ENCODE peak calls at places on chromosomes 6 and 20, in six cellular contexts. V is MM.1S, B is HCT116, F is neural progenitor cell, P is OCI-LY7, L is GM23248. D is an unnamed sample.

GRCh38 chr6:122640377-122640776 is 30.2 kb downstream of the PKIB start:
- DNase-seq in V (no peak), B (no peak), F (no peak), P (no peak), L (no peak), D (no peak)

GRCh38 chr6:144036064-144036873 is 28.2 kb upstream of the PLAGL1 start:
- DNase-seq in V (no peak), B (no peak), F (peak; percentile 57), P (no peak), L (peak; percentile 74), D (peak; percentile 23)

GRCh38 chr6:142925575-142926110 is 19.3 kb downstream of the HIVEP2 start:
- DNase-seq in V (no peak), B (no peak), F (no peak), P (no peak), L (peak; percentile 63), D (peak; percentile 8)

GRCh38 chr6:12849420-12850200 is 133.0 kb downstream of the PHACTR1 start:
- DNase-seq in V (no peak), B (no peak), F (no peak), P (no peak), L (peak; percentile 60), D (no peak)

GRCh38 chr20:14919473-14920157 is 582.2 kb upstream of the FLRT3 start:
- DNase-seq in V (no peak), B (peak; percentile 6), F (peak; percentile 14), P (no peak), L (peak; percentile 19), D (peak; percentile 72)

GRCh38 chr6:108710560-108710959 is 137.7 kb upstream of the ARMC2 start:
- DNase-seq in V (no peak), B (no peak), F (no peak), P (no peak), L (no peak), D (no peak)

GRCh38 chr20:38125157-38126056 is 39.7 kb downstream of the TGM2 start:
- DNase-seq in V (no peak), B (no peak), F (no peak), P (no peak), L (no peak), D (no peak)

GRCh38 chr6:119985952-119986736 is 636.6 kb upstream of the MAN1A1 start:
- DNase-seq in V (no peak), B (no peak), F (no peak), P (no peak), L (no peak), D (no peak)

GRCh38 chr6:153145591-153145990 is 14.5 kb upstream of the RGS17 start:
- DNase-seq in V (peak; percentile 13), B (no peak), F (no peak), P (no peak), L (no peak), D (no peak)

GRCh38 chr6:44653761-44654218 is 266.3 kb downstream of the CDC5L start:
- DNase-seq in V (no peak), B (no peak), F (no peak), P (no peak), L (no peak), D (peak; percentile 29)

GRCh38 chr6:4287811-4288244 is 152.5 kb upstream of the ECI2 start:
- DNase-seq in V (no peak), B (no peak), F (peak; percentile 63), P (no peak), L (no peak), D (no peak)

GRCh38 chr6:10355115-10355702 is 59.7 kb downstream of the TFAP2A start:
- DNase-seq in V (no peak), B (no peak), F (no peak), P (no peak), L (peak; percentile 4), D (peak; percentile 20)

GRCh38 chr20:31536575-31536974 is 22.3 kb downstream of the HM13 start:
- DNase-seq in V (no peak), B (no peak), F (no peak), P (no peak), L (no peak), D (no peak)
- H3K4me1 ChIP-seq in V (peaks cover 6% of the 10 kb centered on the region), B (peaks cover 5% of the 10 kb centered on the region), F (no peaks in the 10 kb centered on the region), P (no peaks in the 10 kb centered on the region), L (peaks cover 18% of the 10 kb centered on the region), D (no peaks in the 10 kb centered on the region)

GRCh38 chr6:145562771-145563615 is 172.3 kb downstream of the EPM2A start:
- DNase-seq in V (no peak), B (no peak), F (no peak), P (no peak), L (peak; percentile 16), D (no peak)
- H2AFZ ChIP-seq in V (no peak overlapping the region), B (no peak overlapping the region), F (no peak overlapping the region), P (no peak overlapping the region), L (no peak overlapping the region), D (no peak overlapping the region)

GRCh38 chr6:30988209-30988825 is 4.8 kb downstream of the MUC21 start:
- DNase-seq in V (no peak), B (no peak), F (no peak), P (no peak), L (no peak), D (peak; percentile 26)

GRCh38 chr6:30987304-30987703 is 3.8 kb downstream of the MUC21 start:
- DNase-seq in V (no peak), B (no peak), F (no peak), P (no peak), L (no peak), D (no peak)

GRCh38 chr6:30985490-30985889 is 2.0 kb downstream of the MUC21 start:
- DNase-seq in V (no peak), B (no peak), F (no peak), P (no peak), L (no peak), D (no peak)

GRCh38 chr6:30990422-30991086 is 7.0 kb downstream of the MUC21 start:
- DNase-seq in V (peak; percentile 79), B (no peak), F (no peak), P (peak; percentile 14), L (no peak), D (no peak)
- TF ChIP-seq EZH2phosphoT487 in V (no peak), B (no peak), F (no peak), P (no peak), L (no peak), D (no peak)

GRCh38 chr6:25359191-25359861 is 80.2 kb downstream of the CARMIL1 start:
- DNase-seq in V (no peak), B (no peak), F (peak; percentile 29), P (no peak), L (peak; percentile 88), D (no peak)
- H3K4me1 ChIP-seq in V (peaks cover 18% of the 10 kb centered on the region), B (peaks cover 21% of the 10 kb centered on the region), F (peaks cover 20% of the 10 kb centered on the region), P (peaks cover 59% of the 10 kb centered on the region), L (peaks cover 34% of the 10 kb centered on the region), D (peaks cover 23% of the 10 kb centered on the region)

GRCh38 chr6:2181567-2181966 is 63.8 kb downstream of the GMDS start:
- DNase-seq in V (no peak), B (no peak), F (no peak), P (no peak), L (no peak), D (no peak)
- H2AFZ ChIP-seq in V (no peak overlapping the region), B (no peak overlapping the region), F (no peak overlapping the region), P (no peak overlapping the region), L (no peak overlapping the region), D (no peak overlapping the region)

DNA sequence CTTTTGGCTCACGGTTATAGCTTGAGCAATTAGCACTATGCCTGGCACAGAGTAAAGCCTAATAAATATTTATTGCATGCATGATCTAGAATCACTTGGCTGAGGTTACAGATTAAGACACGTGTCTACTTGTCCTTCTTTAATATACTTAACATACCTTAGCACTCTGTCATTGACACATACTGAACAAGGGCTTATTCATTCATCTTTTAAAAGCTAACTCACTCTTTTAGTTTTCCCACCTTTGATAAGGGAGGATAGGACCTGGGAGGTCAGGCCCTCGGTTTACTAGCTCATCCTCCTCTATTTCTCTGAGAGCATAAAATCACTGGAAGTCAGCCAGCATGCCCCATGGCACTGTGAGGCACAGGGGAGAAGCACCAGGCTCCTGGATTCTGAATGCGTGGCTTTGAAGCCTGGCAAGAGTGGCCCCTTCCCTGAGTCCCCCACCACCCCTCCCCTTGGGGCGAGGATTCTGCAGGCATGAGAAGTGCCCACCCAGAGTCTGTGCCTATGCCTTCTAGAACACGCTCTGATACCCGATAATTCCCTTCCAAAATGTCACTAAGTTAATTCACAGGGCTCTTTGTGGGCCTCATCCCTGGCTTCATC is 11.2 kb downstream of the ZCCHC3 start:
- DNase-seq in V (no peak), B (no peak), F (no peak), P (no peak), L (no peak), D (no peak)
- TF ChIP-seq EZH2phosphoT487 in V (no peak), B (no peak), F (no peak), P (no peak), L (no peak), D (no peak)